ENCODE peak calls at places on chromosomes 11 and 22, in five cellular contexts. J, L, G, T and K are unnamed samples.

GRCh38 chr11:132171031-132171430 is 800.6 kb downstream of the NTM start:
- DNase-seq in L (peak), G (no peak), J (no peak), T (no peak), K (no peak)

GRCh38 chr11:6734616-6735015 is 37.2 kb downstream of the OR2AG2 start:
- DNase-seq in J (no peak), G (no peak), T (no peak), L (no peak), K (no peak)

GRCh38 chr11:1750481-1750839 is at the start of gene IFITM10:
- DNase-seq in L (peak), G (no peak), J (no peak), T (no peak), K (no peak)

GRCh38 chr11:40162901-40163300 is 1296.6 kb downstream of the LRRC4C start:
- DNase-seq in T (no peak), J (no peak), L (no peak), G (no peak), K (no peak)

GRCh38 chr11:75547617-75548054 is 14.4 kb upstream of the SERPINH1 start:
- DNase-seq in L (no peak), J (peak), T (peak), G (peak), K (no peak)

GRCh38 chr22:48088926-48089536 is 1326.6 kb downstream of the TBC1D22A start:
- DNase-seq in G (no peak), T (no peak), L (no peak), J (no peak), K (no peak)

GRCh38 chr22:22959147-22959827 is 71.7 kb downstream of the IGLL5 start:
- DNase-seq in T (peak), G (peak), L (peak), J (peak), K (peak)

GRCh38 chr22:30425616-30426394 is at the start of gene MTFP1:
- DNase-seq in J (peak), G (peak), T (no peak), L (peak), K (no peak)

GRCh38 chr11:23797624-23798419 is 699.0 kb upstream of the LUZP2 start:
- DNase-seq in J (no peak), T (no peak), G (no peak), L (no peak), K (no peak)

GRCh38 chr11:116578971-116579687 is 193.7 kb downstream of the BUD13 start:
- DNase-seq in J (no peak), T (peak), G (no peak), L (no peak), K (no peak)

GRCh38 chr22:50674127-50674493 is 1.5 kb downstream of the SHANK3 start:
- DNase-seq in L (no peak), G (no peak), J (no peak), T (no peak), K (no peak)

GRCh38 chr11:8250981-8251620 is 12.6 kb downstream of the LMO1 start:
- DNase-seq in J (no peak), L (no peak), T (no peak), G (no peak), K (no peak)

GRCh38 chr11:75307058-75307457 is 44.4 kb downstream of the ARRB1 start:
- DNase-seq in J (no peak), G (no peak), T (no peak), L (no peak), K (no peak)

GRCh38 chr22:20262582-20263147 is 5.5 kb downstream of the RTN4R start:
- DNase-seq in J (no peak), T (no peak), L (no peak), G (no peak), K (no peak)

GRCh38 chr22:40875111-40875510 is 13.2 kb upstream of the DNAJB7 start:
- DNase-seq in T (no peak), G (no peak), J (no peak), L (no peak), K (no peak)

GRCh38 chr22:21698430-21699329 is 32.9 kb downstream of the PPIL2 start:
- DNase-seq in T (no peak), J (peak), L (no peak), G (no peak), K (no peak)

GRCh38 chr22:26648011-26648497 is 9.3 kb upstream of the MIAT start:
- DNase-seq in G (peak), L (no peak), J (no peak), T (no peak), K (no peak)

GRCh38 chr11:41459602-41460405 is at the start of gene LRRC4C:
- DNase-seq in J (no peak), G (no peak), L (no peak), T (peak), K (no peak)

GRCh38 chr11:61919841-61920631 is 2.7 kb upstream of the RAB3IL1 start:
- DNase-seq in G (no peak), T (no peak), J (no peak), L (no peak), K (no peak)

GRCh38 chr11:101346591-101346990 is 217.0 kb upstream of the PGR start:
- DNase-seq in G (no peak), L (peak), J (peak), T (no peak), K (no peak)

GRCh38 chr11:126764221-126764620 is 236.3 kb downstream of the KIRREL3 start:
- DNase-seq in J (no peak), T (no peak), L (no peak), G (no peak), K (no peak)

GRCh38 chr11:1559103-1559951 is 12.7 kb downstream of the DUSP8 start:
- DNase-seq in L (peak), T (peak), J (peak), G (no peak), K (no peak)

GRCh38 chr11:128388182-128388815 is 199.1 kb downstream of the ETS1 start:
- DNase-seq in T (no peak), G (no peak), J (no peak), L (no peak), K (no peak)

GRCh38 chr11:69123593-69124545 is 31.9 kb upstream of the SMIM38 start:
- DNase-seq in L (no peak), J (no peak), G (no peak), T (no peak), K (no peak)

GRCh38 chr22:50119169-50119767 is 29.5 kb downstream of the MOV10L1 start:
- DNase-seq in T (no peak), G (no peak), L (no peak), J (no peak), K (no peak)

GRCh38 chr22:17086301-17086700 is 1.5 kb downstream of the IL17RA start:
- DNase-seq in L (no peak), G (no peak), T (no peak), J (no peak), K (no peak)

GRCh38 chr22:26095271-26095956 is 73.8 kb upstream of the SEZ6L start:
- DNase-seq in J (no peak), L (no peak), G (no peak), T (no peak), K (no peak)

GRCh38 chr11:80899381-80899780 is 1458.6 kb upstream of the TENM4 start:
- DNase-seq in L (peak), T (no peak), J (peak), G (no peak), K (no peak)

GRCh38 chr11:58573451-58574104 is 2.1 kb downstream of the LPXN start:
- DNase-seq in J (peak), L (peak), G (no peak), T (no peak), K (no peak)

GRCh38 chr11:131511794-131512193 is 141.4 kb downstream of the NTM start:
- DNase-seq in G (peak), L (no peak), J (no peak), T (no peak), K (no peak)

GRCh38 chr11:44946268-44946667 is 4.4 kb downstream of the TP53I11 start:
- DNase-seq in L (no peak), T (no peak), J (no peak), G (no peak), K (no peak)

GRCh38 chr11:16293204-16293681 is 63.1 kb downstream of the SOX6 start:
- DNase-seq in J (peak), G (no peak), T (no peak), L (no peak), K (no peak)

GRCh38 chr11:10487002-10487647 is 32.1 kb downstream of the AMPD3 start:
- DNase-seq in G (no peak), T (no peak), L (no peak), J (no peak), K (no peak)

GRCh38 chr22:23542933-23543332 is 37.2 kb downstream of the IGLL1 start:
- DNase-seq in J (peak), L (peak), G (peak), T (no peak), K (no peak)

GRCh38 chr11:9752091-9752490 is 88.2 kb downstream of the SWAP70 start:
- DNase-seq in J (peak), L (no peak), G (no peak), T (no peak), K (no peak)

GRCh38 chr22:44658371-44658953 is 43.5 kb upstream of the PRR5 start:
- DNase-seq in L (no peak), J (peak), T (peak), G (no peak), K (no peak)

GRCh38 chr22:17734197-17734596 is 40.1 kb downstream of the BID start:
- DNase-seq in T (no peak), G (no peak), J (no peak), L (no peak), K (peak)

GRCh38 chr22:19330865-19331418 is 39.4 kb upstream of the CLTCL1 start:
- DNase-seq in G (no peak), L (no peak), J (no peak), T (no peak), K (no peak)

GRCh38 chr11:133966924-133967598 is 10.3 kb upstream of the IGSF9B start:
- DNase-seq in G (no peak), L (no peak), J (peak), T (no peak), K (no peak)

GRCh38 chr11:64742940-64743590 is 877 bp downstream of the RASGRP2 start:
- DNase-seq in G (peak), L (peak), J (peak), T (no peak), K (no peak)